ENCODE peak calls at places on chromosomes 7 and 10, in ten cellular contexts. One of them, this sample, is unnamed.

GRCh38 chr7:74214816-74215630 is 5.2 kb downstream of the LAT2 start:
- ATAC-seq in activated CD8-positive, alpha-beta T cell treated with anti-CD3 and anti-CD28 coated beads for 36 hours: no peak
- ATAC-seq in body of pancreas: no peak
- ATAC-seq in right cardiac atrium: no peak
- ATAC-seq in activated T-cell treated with anti-CD3 and anti-CD28 coated beads, Interleukin-2, amount 50 U/mL, for 4 hours: no peak
- ATAC-seq in DND-41: no peak
- ATAC-seq in aorta: no peak
- ATAC-seq in activated CD4-positive, CD25-positive, alpha-beta regulatory T cell treated with anti-CD3 and anti-CD28 coated beads, Interleukin-2, amount 50 U/mL, for 24 hours: no peak
- ATAC-seq in Right ventricle myocardium superior: no peak
- ATAC-seq in pancreas: no peak
- ATAC-seq in this sample: no peak

GRCh38 chr7:93036807-93037206 is 81.0 kb downstream of the SAMD9 start:
- ATAC-seq in right cardiac atrium: no peak
- ATAC-seq in DND-41: peak; percentile 54
- ATAC-seq in pancreas: no peak
- ATAC-seq in activated CD8-positive, alpha-beta T cell treated with anti-CD3 and anti-CD28 coated beads for 36 hours: peak; percentile 97
- ATAC-seq in Right ventricle myocardium superior: no peak
- ATAC-seq in activated CD4-positive, CD25-positive, alpha-beta regulatory T cell treated with anti-CD3 and anti-CD28 coated beads, Interleukin-2, amount 50 U/mL, for 24 hours: peak; percentile 96
- ATAC-seq in body of pancreas: no peak
- ATAC-seq in aorta: no peak
- ATAC-seq in activated T-cell treated with anti-CD3 and anti-CD28 coated beads, Interleukin-2, amount 50 U/mL, for 4 hours: peak; percentile 97
- ATAC-seq in this sample: no peak

GRCh38 chr10:59805043-59805442 is 51.8 kb upstream of the MRLN start:
- ATAC-seq in aorta: no peak
- ATAC-seq in activated CD4-positive, CD25-positive, alpha-beta regulatory T cell treated with anti-CD3 and anti-CD28 coated beads, Interleukin-2, amount 50 U/mL, for 24 hours: no peak
- ATAC-seq in activated CD8-positive, alpha-beta T cell treated with anti-CD3 and anti-CD28 coated beads for 36 hours: no peak
- ATAC-seq in DND-41: peak; percentile 56
- ATAC-seq in activated T-cell treated with anti-CD3 and anti-CD28 coated beads, Interleukin-2, amount 50 U/mL, for 4 hours: no peak
- ATAC-seq in Right ventricle myocardium superior: no peak
- ATAC-seq in pancreas: no peak
- ATAC-seq in body of pancreas: peak; percentile 40
- ATAC-seq in right cardiac atrium: no peak
- ATAC-seq in this sample: no peak

GRCh38 chr7:122528879-122529481 is 169.9 kb downstream of the RNF133 start:
- ATAC-seq in aorta: no peak
- ATAC-seq in pancreas: no peak
- ATAC-seq in Right ventricle myocardium superior: no peak
- ATAC-seq in DND-41: no peak
- ATAC-seq in body of pancreas: no peak
- ATAC-seq in activated CD8-positive, alpha-beta T cell treated with anti-CD3 and anti-CD28 coated beads for 36 hours: no peak
- ATAC-seq in activated CD4-positive, CD25-positive, alpha-beta regulatory T cell treated with anti-CD3 and anti-CD28 coated beads, Interleukin-2, amount 50 U/mL, for 24 hours: no peak
- ATAC-seq in right cardiac atrium: no peak
- ATAC-seq in activated T-cell treated with anti-CD3 and anti-CD28 coated beads, Interleukin-2, amount 50 U/mL, for 4 hours: no peak
- ATAC-seq in this sample: no peak

GRCh38 chr10:46523119-46523880 is 33.2 kb downstream of the GPRIN2 start:
- ATAC-seq in DND-41: no peak
- ATAC-seq in body of pancreas: peak; percentile 40
- ATAC-seq in aorta: peak; percentile 40
- ATAC-seq in activated CD4-positive, CD25-positive, alpha-beta regulatory T cell treated with anti-CD3 and anti-CD28 coated beads, Interleukin-2, amount 50 U/mL, for 24 hours: no peak
- ATAC-seq in activated CD8-positive, alpha-beta T cell treated with anti-CD3 and anti-CD28 coated beads for 36 hours: no peak
- ATAC-seq in activated T-cell treated with anti-CD3 and anti-CD28 coated beads, Interleukin-2, amount 50 U/mL, for 4 hours: no peak
- ATAC-seq in Right ventricle myocardium superior: peak; percentile 72
- ATAC-seq in pancreas: peak; percentile 58
- ATAC-seq in right cardiac atrium: peak; percentile 60
- ATAC-seq in this sample: peak; percentile 8

GRCh38 chr10:44696496-44696895 is 214.6 kb upstream of the TMEM72 start:
- ATAC-seq in right cardiac atrium: no peak
- ATAC-seq in DND-41: no peak
- ATAC-seq in pancreas: no peak
- ATAC-seq in aorta: peak; percentile 60
- ATAC-seq in body of pancreas: peak; percentile 33
- ATAC-seq in activated CD4-positive, CD25-positive, alpha-beta regulatory T cell treated with anti-CD3 and anti-CD28 coated beads, Interleukin-2, amount 50 U/mL, for 24 hours: no peak
- ATAC-seq in activated CD8-positive, alpha-beta T cell treated with anti-CD3 and anti-CD28 coated beads for 36 hours: no peak
- ATAC-seq in activated T-cell treated with anti-CD3 and anti-CD28 coated beads, Interleukin-2, amount 50 U/mL, for 4 hours: no peak
- ATAC-seq in Right ventricle myocardium superior: peak; percentile 73
- ATAC-seq in this sample: peak; percentile 71

GRCh38 chr10:122233857-122234348 is 37.2 kb upstream of the BTBD16 start:
- ATAC-seq in activated CD4-positive, CD25-positive, alpha-beta regulatory T cell treated with anti-CD3 and anti-CD28 coated beads, Interleukin-2, amount 50 U/mL, for 24 hours: no peak
- ATAC-seq in activated CD8-positive, alpha-beta T cell treated with anti-CD3 and anti-CD28 coated beads for 36 hours: no peak
- ATAC-seq in Right ventricle myocardium superior: peak; percentile 80
- ATAC-seq in right cardiac atrium: peak; percentile 87
- ATAC-seq in activated T-cell treated with anti-CD3 and anti-CD28 coated beads, Interleukin-2, amount 50 U/mL, for 4 hours: no peak
- ATAC-seq in DND-41: no peak
- ATAC-seq in pancreas: no peak
- ATAC-seq in body of pancreas: no peak
- ATAC-seq in aorta: no peak
- ATAC-seq in this sample: no peak

GRCh38 chr7:39304683-39305405 is 261.4 kb upstream of the YAE1 start:
- ATAC-seq in right cardiac atrium: no peak
- ATAC-seq in activated CD4-positive, CD25-positive, alpha-beta regulatory T cell treated with anti-CD3 and anti-CD28 coated beads, Interleukin-2, amount 50 U/mL, for 24 hours: no peak
- ATAC-seq in body of pancreas: no peak
- ATAC-seq in activated T-cell treated with anti-CD3 and anti-CD28 coated beads, Interleukin-2, amount 50 U/mL, for 4 hours: no peak
- ATAC-seq in DND-41: no peak
- ATAC-seq in pancreas: no peak
- ATAC-seq in aorta: no peak
- ATAC-seq in activated CD8-positive, alpha-beta T cell treated with anti-CD3 and anti-CD28 coated beads for 36 hours: no peak
- ATAC-seq in Right ventricle myocardium superior: no peak
- ATAC-seq in this sample: no peak

GRCh38 chr7:73366127-73366526 is 38.2 kb downstream of the FKBP6 start:
- ATAC-seq in body of pancreas: no peak
- ATAC-seq in activated T-cell treated with anti-CD3 and anti-CD28 coated beads, Interleukin-2, amount 50 U/mL, for 4 hours: no peak
- ATAC-seq in activated CD4-positive, CD25-positive, alpha-beta regulatory T cell treated with anti-CD3 and anti-CD28 coated beads, Interleukin-2, amount 50 U/mL, for 24 hours: no peak
- ATAC-seq in pancreas: no peak
- ATAC-seq in right cardiac atrium: no peak
- ATAC-seq in activated CD8-positive, alpha-beta T cell treated with anti-CD3 and anti-CD28 coated beads for 36 hours: no peak
- ATAC-seq in aorta: no peak
- ATAC-seq in DND-41: no peak
- ATAC-seq in Right ventricle myocardium superior: no peak
- ATAC-seq in this sample: no peak

GRCh38 chr7:2203551-2204300 is 29.0 kb downstream of the MAD1L1 start:
- ATAC-seq in activated T-cell treated with anti-CD3 and anti-CD28 coated beads, Interleukin-2, amount 50 U/mL, for 4 hours: no peak
- ATAC-seq in aorta: no peak
- ATAC-seq in body of pancreas: peak; percentile 25
- ATAC-seq in activated CD4-positive, CD25-positive, alpha-beta regulatory T cell treated with anti-CD3 and anti-CD28 coated beads, Interleukin-2, amount 50 U/mL, for 24 hours: no peak
- ATAC-seq in DND-41: no peak
- ATAC-seq in right cardiac atrium: no peak
- ATAC-seq in activated CD8-positive, alpha-beta T cell treated with anti-CD3 and anti-CD28 coated beads for 36 hours: no peak
- ATAC-seq in Right ventricle myocardium superior: peak; percentile 63
- ATAC-seq in pancreas: no peak
- ATAC-seq in this sample: peak; percentile 33

GRCh38 chr7:46786221-46786951 is 795.5 kb downstream of the TNS3 start:
- ATAC-seq in Right ventricle myocardium superior: no peak
- ATAC-seq in activated CD8-positive, alpha-beta T cell treated with anti-CD3 and anti-CD28 coated beads for 36 hours: no peak
- ATAC-seq in activated T-cell treated with anti-CD3 and anti-CD28 coated beads, Interleukin-2, amount 50 U/mL, for 4 hours: no peak
- ATAC-seq in aorta: no peak
- ATAC-seq in pancreas: no peak
- ATAC-seq in right cardiac atrium: no peak
- ATAC-seq in DND-41: no peak
- ATAC-seq in activated CD4-positive, CD25-positive, alpha-beta regulatory T cell treated with anti-CD3 and anti-CD28 coated beads, Interleukin-2, amount 50 U/mL, for 24 hours: no peak
- ATAC-seq in body of pancreas: no peak
- ATAC-seq in this sample: no peak

GRCh38 chr7:28205505-28205904 is 24.9 kb upstream of the JAZF1 start:
- ATAC-seq in activated CD8-positive, alpha-beta T cell treated with anti-CD3 and anti-CD28 coated beads for 36 hours: no peak
- ATAC-seq in pancreas: no peak
- ATAC-seq in Right ventricle myocardium superior: no peak
- ATAC-seq in aorta: no peak
- ATAC-seq in activated CD4-positive, CD25-positive, alpha-beta regulatory T cell treated with anti-CD3 and anti-CD28 coated beads, Interleukin-2, amount 50 U/mL, for 24 hours: no peak
- ATAC-seq in activated T-cell treated with anti-CD3 and anti-CD28 coated beads, Interleukin-2, amount 50 U/mL, for 4 hours: no peak
- ATAC-seq in DND-41: no peak
- ATAC-seq in body of pancreas: no peak
- ATAC-seq in right cardiac atrium: no peak
- ATAC-seq in this sample: no peak

GRCh38 chr7:105940111-105940510 is 23.0 kb upstream of the CDHR3 start:
- ATAC-seq in activated CD8-positive, alpha-beta T cell treated with anti-CD3 and anti-CD28 coated beads for 36 hours: no peak
- ATAC-seq in DND-41: no peak
- ATAC-seq in pancreas: no peak
- ATAC-seq in Right ventricle myocardium superior: no peak
- ATAC-seq in activated CD4-positive, CD25-positive, alpha-beta regulatory T cell treated with anti-CD3 and anti-CD28 coated beads, Interleukin-2, amount 50 U/mL, for 24 hours: no peak
- ATAC-seq in body of pancreas: no peak
- ATAC-seq in activated T-cell treated with anti-CD3 and anti-CD28 coated beads, Interleukin-2, amount 50 U/mL, for 4 hours: no peak
- ATAC-seq in aorta: no peak
- ATAC-seq in right cardiac atrium: no peak
- ATAC-seq in this sample: no peak

GRCh38 chr7:154837622-154838021 is 165.3 kb downstream of the PAXIP1 start:
- ATAC-seq in activated CD8-positive, alpha-beta T cell treated with anti-CD3 and anti-CD28 coated beads for 36 hours: no peak
- ATAC-seq in Right ventricle myocardium superior: no peak
- ATAC-seq in DND-41: no peak
- ATAC-seq in pancreas: no peak
- ATAC-seq in body of pancreas: no peak
- ATAC-seq in right cardiac atrium: no peak
- ATAC-seq in activated T-cell treated with anti-CD3 and anti-CD28 coated beads, Interleukin-2, amount 50 U/mL, for 4 hours: no peak
- ATAC-seq in activated CD4-positive, CD25-positive, alpha-beta regulatory T cell treated with anti-CD3 and anti-CD28 coated beads, Interleukin-2, amount 50 U/mL, for 24 hours: no peak
- ATAC-seq in aorta: no peak
- ATAC-seq in this sample: no peak

GRCh38 chr10:78843495-78843894 is 225.3 kb upstream of the ZMIZ1 start:
- ATAC-seq in activated T-cell treated with anti-CD3 and anti-CD28 coated beads, Interleukin-2, amount 50 U/mL, for 4 hours: no peak
- ATAC-seq in Right ventricle myocardium superior: no peak
- ATAC-seq in activated CD4-positive, CD25-positive, alpha-beta regulatory T cell treated with anti-CD3 and anti-CD28 coated beads, Interleukin-2, amount 50 U/mL, for 24 hours: no peak
- ATAC-seq in right cardiac atrium: no peak
- ATAC-seq in pancreas: no peak
- ATAC-seq in body of pancreas: no peak
- ATAC-seq in aorta: no peak
- ATAC-seq in DND-41: no peak
- ATAC-seq in activated CD8-positive, alpha-beta T cell treated with anti-CD3 and anti-CD28 coated beads for 36 hours: peak; percentile 34
- ATAC-seq in this sample: no peak

GRCh38 chr10:99325261-99325660 is 3.9 kb upstream of the CNNM1 start:
- ATAC-seq in activated T-cell treated with anti-CD3 and anti-CD28 coated beads, Interleukin-2, amount 50 U/mL, for 4 hours: no peak
- ATAC-seq in aorta: no peak
- ATAC-seq in activated CD8-positive, alpha-beta T cell treated with anti-CD3 and anti-CD28 coated beads for 36 hours: no peak
- ATAC-seq in pancreas: no peak
- ATAC-seq in body of pancreas: no peak
- ATAC-seq in activated CD4-positive, CD25-positive, alpha-beta regulatory T cell treated with anti-CD3 and anti-CD28 coated beads, Interleukin-2, amount 50 U/mL, for 24 hours: no peak
- ATAC-seq in right cardiac atrium: no peak
- ATAC-seq in Right ventricle myocardium superior: no peak
- ATAC-seq in DND-41: no peak
- ATAC-seq in this sample: no peak

GRCh38 chr7:83155407-83155806 is 7.3 kb downstream of the PCLO start:
- ATAC-seq in body of pancreas: no peak
- ATAC-seq in DND-41: no peak
- ATAC-seq in Right ventricle myocardium superior: no peak
- ATAC-seq in aorta: no peak
- ATAC-seq in activated CD4-positive, CD25-positive, alpha-beta regulatory T cell treated with anti-CD3 and anti-CD28 coated beads, Interleukin-2, amount 50 U/mL, for 24 hours: no peak
- ATAC-seq in activated CD8-positive, alpha-beta T cell treated with anti-CD3 and anti-CD28 coated beads for 36 hours: no peak
- ATAC-seq in right cardiac atrium: no peak
- ATAC-seq in activated T-cell treated with anti-CD3 and anti-CD28 coated beads, Interleukin-2, amount 50 U/mL, for 4 hours: no peak
- ATAC-seq in pancreas: no peak
- ATAC-seq in this sample: no peak

GRCh38 chr7:76149847-76150691 is 51.6 kb upstream of the SRRM3 start:
- ATAC-seq in activated CD4-positive, CD25-positive, alpha-beta regulatory T cell treated with anti-CD3 and anti-CD28 coated beads, Interleukin-2, amount 50 U/mL, for 24 hours: no peak
- ATAC-seq in activated T-cell treated with anti-CD3 and anti-CD28 coated beads, Interleukin-2, amount 50 U/mL, for 4 hours: no peak
- ATAC-seq in Right ventricle myocardium superior: no peak
- ATAC-seq in DND-41: no peak
- ATAC-seq in aorta: no peak
- ATAC-seq in activated CD8-positive, alpha-beta T cell treated with anti-CD3 and anti-CD28 coated beads for 36 hours: no peak
- ATAC-seq in right cardiac atrium: peak; percentile 33
- ATAC-seq in pancreas: no peak
- ATAC-seq in body of pancreas: no peak
- ATAC-seq in this sample: no peak

GRCh38 chr10:88270061-88270808 is 312.9 kb downstream of the RNLS start:
- ATAC-seq in activated CD4-positive, CD25-positive, alpha-beta regulatory T cell treated with anti-CD3 and anti-CD28 coated beads, Interleukin-2, amount 50 U/mL, for 24 hours: no peak
- ATAC-seq in aorta: no peak
- ATAC-seq in Right ventricle myocardium superior: no peak
- ATAC-seq in activated CD8-positive, alpha-beta T cell treated with anti-CD3 and anti-CD28 coated beads for 36 hours: no peak
- ATAC-seq in right cardiac atrium: no peak
- ATAC-seq in body of pancreas: no peak
- ATAC-seq in activated T-cell treated with anti-CD3 and anti-CD28 coated beads, Interleukin-2, amount 50 U/mL, for 4 hours: no peak
- ATAC-seq in DND-41: no peak
- ATAC-seq in pancreas: no peak
- ATAC-seq in this sample: no peak

GRCh38 chr10:1894912-1895311 is 157.6 kb upstream of the ADARB2 start:
- ATAC-seq in DND-41: no peak
- ATAC-seq in activated CD4-positive, CD25-positive, alpha-beta regulatory T cell treated with anti-CD3 and anti-CD28 coated beads, Interleukin-2, amount 50 U/mL, for 24 hours: no peak
- ATAC-seq in right cardiac atrium: no peak
- ATAC-seq in body of pancreas: no peak
- ATAC-seq in activated CD8-positive, alpha-beta T cell treated with anti-CD3 and anti-CD28 coated beads for 36 hours: no peak
- ATAC-seq in Right ventricle myocardium superior: no peak
- ATAC-seq in pancreas: no peak
- ATAC-seq in activated T-cell treated with anti-CD3 and anti-CD28 coated beads, Interleukin-2, amount 50 U/mL, for 4 hours: no peak
- ATAC-seq in aorta: no peak
- ATAC-seq in this sample: no peak

GRCh38 chr10:102514487-102515311 is 10.9 kb downstream of the SUFU start:
- ATAC-seq in activated CD8-positive, alpha-beta T cell treated with anti-CD3 and anti-CD28 coated beads for 36 hours: no peak
- ATAC-seq in body of pancreas: peak; percentile 72
- ATAC-seq in pancreas: peak; percentile 48
- ATAC-seq in activated CD4-positive, CD25-positive, alpha-beta regulatory T cell treated with anti-CD3 and anti-CD28 coated beads, Interleukin-2, amount 50 U/mL, for 24 hours: no peak
- ATAC-seq in DND-41: no peak
- ATAC-seq in aorta: no peak
- ATAC-seq in right cardiac atrium: peak; percentile 64
- ATAC-seq in Right ventricle myocardium superior: no peak
- ATAC-seq in activated T-cell treated with anti-CD3 and anti-CD28 coated beads, Interleukin-2, amount 50 U/mL, for 4 hours: no peak
- ATAC-seq in this sample: no peak

This sample was measured in gastroesophageal sphincter.